ENCODE peak calls at places on chromosome X, in six cellular contexts. U, O, J, P, M and L are unnamed samples.

GRCh38 chrX:122777766-122778165 is 406.3 kb upstream of the GRIA3 start:
- DNase-seq in M (no peak), J (no peak), O (no peak), U (no peak), P (no peak), L (no peak)

GRCh38 chrX:36198575-36198974 is 279.0 kb downstream of the CFAP47 start:
- DNase-seq in J (no peak), M (no peak), P (no peak), O (no peak), U (no peak), L (no peak)

GRCh38 chrX:68997461-68997860 is 167.8 kb downstream of the PJA1 start:
- DNase-seq in M (no peak), P (no peak), J (no peak), O (no peak), U (no peak), L (no peak)

GRCh38 chrX:74421181-74422028 is at the start of gene SLC16A2:
- DNase-seq in J (peak), U (no peak), O (no peak), P (no peak), M (no peak), L (peak)

GRCh38 chrX:132488092-132488749 is 617 bp downstream of the MBNL3 start:
- DNase-seq in O (no peak), J (no peak), U (no peak), P (no peak), M (no peak), L (no peak)

GRCh38 chrX:15946783-15947550 is 92.4 kb upstream of the AP1S2 start:
- DNase-seq in M (no peak), U (peak), J (no peak), P (no peak), O (no peak), L (no peak)

GRCh38 chrX:110992611-110993010 is 103.4 kb upstream of the PAK3 start:
- DNase-seq in M (peak), J (peak), U (peak), P (no peak), O (no peak), L (peak)

GRCh38 chrX:13270360-13270759 is 49.5 kb downstream of the ATXN3L start:
- DNase-seq in U (no peak), J (no peak), O (no peak), P (no peak), M (no peak), L (no peak)

GRCh38 chrX:78029663-78030062 is 60.2 kb upstream of the PGAM4 start:
- DNase-seq in U (peak), P (no peak), O (no peak), M (peak), J (peak), L (peak)

GRCh38 chrX:40173662-40174593 is 76.2 kb upstream of the BCOR start:
- DNase-seq in P (no peak), U (peak), J (peak), O (peak), M (peak), L (no peak)

GRCh38 chrX:136916827-136917226 is 36.3 kb upstream of the RBMX start:
- DNase-seq in U (no peak), O (no peak), J (no peak), M (no peak), P (no peak), L (no peak)

GRCh38 chrX:40581333-40581910 is 652 bp downstream of the ATP6AP2 start:
- DNase-seq in P (no peak), J (no peak), U (no peak), O (no peak), M (no peak), L (no peak)

GRCh38 chrX:131288738-131289511 is at the start of gene IGSF1:
- DNase-seq in J (peak), M (peak), O (no peak), U (peak), P (no peak), L (peak)

GRCh38 chrX:112636288-112636687 is 43.5 kb downstream of the LHFPL1 start:
- DNase-seq in U (no peak), M (no peak), J (no peak), P (no peak), O (no peak), L (no peak)

GRCh38 chrX:2928127-2928582 is 984 bp downstream of the ARSD start:
- DNase-seq in M (peak), U (no peak), O (no peak), P (no peak), J (peak), L (no peak)

GRCh38 chrX:105323951-105324350 is 103.5 kb upstream of the TEX13A start:
- DNase-seq in O (no peak), P (no peak), U (no peak), J (no peak), M (no peak), L (peak)

GRCh38 chrX:110322603-110323002 is 4.7 kb upstream of the AMMECR1 start:
- DNase-seq in J (no peak), P (no peak), O (no peak), M (no peak), U (no peak), L (peak)

GRCh38 chrX:150897371-150898319 is 823 bp downstream of the CD99L2 start:
- DNase-seq in M (no peak), J (peak), P (no peak), U (peak), O (no peak), L (no peak)

GRCh38 chrX:69060631-69061408 is 104.4 kb downstream of the PJA1 start:
- DNase-seq in U (no peak), P (no peak), O (peak), M (peak), J (peak), L (no peak)

GRCh38 chrX:130084651-130085237 is 25.6 kb downstream of the ELF4 start:
- DNase-seq in J (no peak), U (peak), O (no peak), P (peak), M (no peak), L (no peak)

GRCh38 chrX:72297953-72298730 is 7.6 kb downstream of the CITED1 start:
- DNase-seq in P (no peak), U (peak), M (peak), J (peak), O (no peak), L (peak)

GRCh38 chrX:75181721-75182120 is 25.6 kb upstream of the ABCB7 start:
- DNase-seq in P (no peak), U (no peak), O (no peak), J (no peak), M (no peak), L (no peak)

GRCh38 chrX:30713061-30713525 is 59.9 kb downstream of the GK start:
- DNase-seq in J (peak), P (peak), U (peak), O (peak), M (peak), L (peak)

GRCh38 chrX:68726366-68726765 is 78.9 kb downstream of the STARD8 start:
- DNase-seq in U (no peak), O (no peak), J (no peak), P (no peak), M (no peak), L (no peak)

GRCh38 chrX:97027384-97027922 is 143.7 kb downstream of the RPA4 start:
- DNase-seq in J (no peak), P (no peak), O (no peak), U (no peak), M (peak), L (no peak)

GRCh38 chrX:101347859-101348451 is 587 bp downstream of the TIMM8A start:
- DNase-seq in J (no peak), M (peak), P (no peak), O (no peak), U (no peak), L (peak)

GRCh38 chrX:25810202-25810601 is 327.9 kb upstream of the MAGEB18 start:
- DNase-seq in P (no peak), O (no peak), J (no peak), M (no peak), U (no peak), L (no peak)

GRCh38 chrX:72273718-72274117 is 3.3 kb downstream of the RPS4X start:
- DNase-seq in U (no peak), M (no peak), P (no peak), J (no peak), O (no peak), L (no peak)

GRCh38 chrX:33339219-33339618 is 127.9 kb upstream of the DMD start:
- DNase-seq in O (no peak), J (no peak), P (no peak), U (no peak), M (no peak), L (no peak)

GRCh38 chrX:1169198-1169597 is 43.3 kb downstream of the CRLF2 start:
- DNase-seq in M (no peak), P (no peak), J (no peak), U (no peak), O (no peak), L (no peak)

GRCh38 chrX:14948701-14949100 is 75.5 kb downstream of the MOSPD2 start:
- DNase-seq in P (no peak), M (no peak), U (no peak), J (no peak), O (no peak), L (no peak)

GRCh38 chrX:115894087-115894486 is 276.5 kb upstream of the AGTR2 start:
- DNase-seq in U (peak), J (no peak), M (peak), O (peak), P (peak), L (peak)

GRCh38 chrX:2500091-2500680 is 590 bp downstream of the DHRSX start:
- DNase-seq in O (no peak), M (peak), J (peak), P (no peak), U (peak), L (peak)

GRCh38 chrX:68807818-68808217 is 21.0 kb upstream of the EFNB1 start:
- DNase-seq in O (peak), M (no peak), P (no peak), U (peak), J (peak), L (peak)

GRCh38 chrX:42422961-42423360 is 355.0 kb downstream of the PPP1R2C start:
- DNase-seq in P (no peak), M (no peak), O (no peak), U (no peak), J (no peak), L (no peak)
- TF ChIP-seq SP1 in P (no peak), M (no peak), O (no peak), U (no peak), J (no peak), L (no peak)

DNA sequence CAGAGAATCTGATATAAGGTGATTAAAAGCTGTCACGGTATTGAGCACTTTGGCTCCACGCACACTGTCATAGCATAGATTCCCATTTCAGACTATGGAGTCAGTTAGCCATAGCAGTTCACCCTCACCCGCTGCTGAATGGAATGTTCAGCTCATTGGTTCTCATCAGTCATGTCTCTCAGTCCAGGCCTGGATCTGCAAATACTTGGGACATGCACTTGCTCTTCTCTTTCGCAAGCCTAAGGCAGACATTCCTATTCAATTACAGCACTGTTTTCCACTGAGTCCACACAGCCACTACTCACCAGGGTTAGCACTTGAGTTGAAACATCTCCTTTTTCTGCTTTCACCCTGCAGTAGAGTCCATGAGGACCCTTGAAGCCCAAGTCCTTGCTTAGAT is 30.6 kb upstream of the SCML1 start:
- DNase-seq in U (no peak), O (no peak), M (peak), P (no peak), J (no peak), L (no peak)
- TF ChIP-seq SP1 in U (no peak), O (no peak), M (no peak), P (no peak), J (no peak), L (no peak)

DNA sequence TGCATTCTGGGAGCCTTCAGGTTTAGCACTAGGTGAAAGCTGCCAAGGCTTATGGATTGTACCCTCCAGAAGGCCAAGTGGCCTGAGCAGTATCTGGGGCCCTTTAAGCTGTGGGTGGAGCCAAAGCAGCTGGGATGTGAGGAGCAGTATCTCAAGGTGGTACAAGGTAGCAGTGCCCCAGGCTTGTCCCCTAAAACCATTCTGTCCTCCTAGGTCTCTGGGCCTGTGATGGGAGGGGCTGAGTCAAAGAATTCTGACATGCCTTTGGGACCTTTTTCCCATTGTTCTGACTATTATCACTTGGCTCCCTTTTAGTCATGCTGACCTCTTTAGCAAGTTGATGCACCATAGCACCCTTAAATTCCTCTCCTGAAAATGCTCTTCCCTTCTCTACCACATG is 99.1 kb upstream of the TSPAN7 start:
- DNase-seq in O (no peak), M (no peak), J (no peak), P (no peak), U (no peak), L (no peak)
- TF ChIP-seq SP1 in O (no peak), M (no peak), J (no peak), P (no peak), U (no peak), L (no peak)

GRCh38 chrX:10649286-10649685 is 28.9 kb upstream of the MID1 start:
- DNase-seq in O (no peak), P (no peak), U (no peak), J (no peak), M (no peak), L (no peak)

DNA sequence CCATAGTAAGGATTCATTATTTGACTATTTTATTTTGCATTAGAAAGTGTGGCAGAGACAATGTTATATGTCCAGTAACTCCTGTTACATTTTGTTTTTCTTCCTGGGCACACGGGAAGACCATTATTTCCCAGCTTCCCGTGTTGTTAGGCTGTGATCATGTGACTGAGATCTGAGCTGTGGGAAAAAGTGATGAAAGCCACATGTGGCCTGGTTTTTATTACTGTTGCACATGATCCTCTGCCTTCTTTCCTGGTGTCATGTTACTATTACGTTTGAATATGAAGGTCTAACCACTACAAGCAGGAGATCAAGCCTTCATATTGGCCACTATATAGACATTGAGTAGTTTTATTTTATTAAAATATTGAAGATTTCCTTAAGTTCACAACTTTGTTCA is 28.2 kb upstream of the MID1 start:
- DNase-seq in M (no peak), J (no peak), P (no peak), O (no peak), U (no peak), L (peak)
- TF ChIP-seq SP1 in M (no peak), J (no peak), P (no peak), O (no peak), U (no peak), L (no peak)

GRCh38 chrX:153871451-153871850 is 14.5 kb downstream of the L1CAM start:
- DNase-seq in U (no peak), J (no peak), P (no peak), M (no peak), O (no peak), L (no peak)

GRCh38 chrX:153870791-153871360 is 15.1 kb downstream of the L1CAM start:
- DNase-seq in M (no peak), P (no peak), U (no peak), J (no peak), O (no peak), L (no peak)

GRCh38 chrX:153873282-153874090 is 12.5 kb downstream of the L1CAM start:
- DNase-seq in U (no peak), P (no peak), O (no peak), M (no peak), J (no peak), L (no peak)

GRCh38 chrX:153874091-153874365 is 11.9 kb downstream of the L1CAM start:
- DNase-seq in U (no peak), O (no peak), P (no peak), M (no peak), J (no peak), L (no peak)

DNA sequence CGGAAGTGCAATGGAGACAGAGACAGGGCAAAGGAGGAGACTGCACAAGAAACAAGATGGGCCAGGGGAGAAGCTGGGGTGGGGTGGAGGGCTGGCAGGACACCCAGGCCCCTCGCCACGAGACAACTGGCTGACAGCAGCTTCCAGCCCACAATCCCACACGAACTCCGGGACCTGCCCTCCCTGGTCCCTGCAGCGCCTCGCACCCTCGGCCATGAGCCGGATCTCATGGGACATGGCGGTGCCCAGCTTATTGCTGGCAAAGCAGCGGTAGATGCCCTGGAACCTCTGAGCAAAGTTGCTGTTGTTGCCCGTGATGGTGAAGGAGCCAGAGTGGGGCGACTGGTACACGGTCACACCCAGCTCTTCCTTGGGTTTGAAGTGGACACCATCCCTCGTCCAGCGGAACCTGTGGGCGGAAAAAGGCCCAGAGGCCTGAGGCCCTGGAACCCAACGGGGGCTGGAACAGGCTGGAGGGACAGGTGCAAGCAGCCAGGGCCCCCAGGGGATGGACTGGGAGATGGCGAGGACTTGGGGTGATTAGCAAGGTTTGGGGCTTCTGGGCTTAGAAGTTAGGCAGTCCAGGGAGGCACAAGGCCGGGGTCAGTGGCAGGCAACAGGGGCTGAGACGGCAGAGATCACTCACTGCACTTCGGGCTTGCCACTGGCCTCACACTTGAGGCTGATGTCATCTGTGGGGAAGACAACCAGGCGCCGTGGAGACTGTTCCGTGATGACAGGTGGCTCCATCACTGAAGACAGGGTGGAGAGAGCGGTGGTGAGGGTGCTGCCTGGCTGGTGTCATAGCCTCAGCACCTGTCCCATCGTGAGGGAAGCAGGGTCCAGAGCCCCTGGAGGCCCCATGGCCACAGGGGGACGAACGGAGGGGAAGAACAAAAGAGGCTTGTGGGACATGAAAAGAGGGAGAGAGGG is 13.8 kb downstream of the L1CAM start:
- DNase-seq in J (no peak), M (no peak), O (no peak), U (no peak), P (no peak), L (no peak)
- TF ChIP-seq SP1 in J (no peak), M (no peak), O (no peak), U (no peak), P (no peak), L (no peak)

GRCh38 chrX:7055386-7056137 is 92.0 kb upstream of the STS start:
- DNase-seq in M (no peak), U (peak), O (no peak), P (no peak), J (no peak), L (no peak)
- TF ChIP-seq SP1 in M (no peak), U (no peak), O (no peak), P (no peak), J (no peak), L (no peak)

DNA sequence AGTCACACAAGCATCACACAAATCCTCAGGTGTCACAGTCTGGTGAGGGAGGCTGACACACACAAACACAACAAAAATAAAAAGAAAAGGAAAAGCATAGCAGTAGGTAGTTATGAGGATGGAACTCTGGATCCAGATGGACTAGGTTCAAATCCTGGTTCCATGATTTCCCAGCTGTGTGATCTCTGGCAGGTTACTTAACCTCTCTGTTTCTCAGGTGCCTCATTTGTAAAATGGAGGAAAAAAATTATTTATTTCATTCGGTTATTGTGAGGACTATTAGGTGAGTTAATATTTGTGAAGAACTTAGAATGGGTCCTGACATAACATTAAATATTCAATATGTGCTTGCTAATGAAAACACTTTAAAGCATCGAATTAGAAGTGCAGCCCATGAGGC is 19.8 kb downstream of the GAGE1 start:
- DNase-seq in P (no peak), O (no peak), M (no peak), U (no peak), J (no peak), L (no peak)
- TF ChIP-seq SP1 in P (no peak), O (no peak), M (no peak), U (no peak), J (no peak), L (no peak)